ENCODE peak calls at places on chromosome 5, in four cellular contexts. M is IMR-90, A is H9, S is H1. O is an unnamed sample.

GRCh38 chr5:95392593-95393182 is 1.5 kb downstream of the FAM81B start:
- DNase-seq in M (no peak), A (peak), S (no peak), O (peak)

GRCh38 chr5:143161893-143162520 is 241.5 kb downstream of the NR3C1 start:
- DNase-seq in M (peak), A (no peak), S (no peak), O (no peak)

GRCh38 chr5:52809884-52810283 is 22.2 kb downstream of the ITGA1 start:
- DNase-seq in M (peak), A (no peak), S (no peak), O (no peak)

GRCh38 chr5:139757727-139758509 is 37.7 kb upstream of the PSD2 start:
- DNase-seq in M (no peak), A (no peak), S (no peak), O (no peak)

GRCh38 chr5:14531668-14532067 is 49.9 kb upstream of the OTULINL start:
- DNase-seq in M (no peak), A (no peak), S (no peak), O (no peak)

GRCh38 chr5:153756540-153756939 is 266.1 kb downstream of the GRIA1 start:
- DNase-seq in M (peak), A (no peak), S (no peak), O (peak)

GRCh38 chr5:141525659-141526058 is 36.8 kb downstream of the PCDHGC5 start:
- DNase-seq in M (no peak), A (no peak), S (no peak), O (no peak)

GRCh38 chr5:56321236-56321881 is 88.2 kb upstream of the ANKRD55 start:
- DNase-seq in M (no peak), A (no peak), S (no peak), O (no peak)

GRCh38 chr5:127650649-127651048 is 1.8 kb downstream of the CTXN3 start:
- DNase-seq in M (peak), A (no peak), S (no peak), O (no peak)

GRCh38 chr5:154015071-154015693 is 23.5 kb downstream of the FAM114A2 start:
- DNase-seq in M (no peak), A (no peak), S (no peak), O (peak)

GRCh38 chr5:171906171-171906570 is 100.3 kb downstream of the FBXW11 start:
- DNase-seq in M (no peak), A (no peak), S (no peak), O (no peak)

GRCh38 chr5:135999396-136000139 is 29.2 kb upstream of the TGFBI start:
- DNase-seq in M (peak), A (no peak), S (no peak), O (peak)

GRCh38 chr5:125227333-125228075 is 481.1 kb upstream of the ZNF608 start:
- DNase-seq in M (peak), A (peak), S (peak), O (peak)

GRCh38 chr5:38465045-38465444 is 91.4 kb downstream of the LIFR start:
- DNase-seq in M (peak), A (no peak), S (no peak), O (no peak)

GRCh38 chr5:80958611-80959010 is 1.6 kb upstream of the RASGRF2 start:
- DNase-seq in M (no peak), A (no peak), S (no peak), O (no peak)

GRCh38 chr5:89917112-89917511 is 492.4 kb downstream of the CETN3 start:
- DNase-seq in M (no peak), A (no peak), S (no peak), O (no peak)

GRCh38 chr5:135034186-135034962 is at the start of gene PITX1:
- DNase-seq in M (peak), A (peak), S (peak), O (peak)

GRCh38 chr5:145825751-145826180 is 9.4 kb downstream of the PRELID2 start:
- DNase-seq in M (peak), A (no peak), S (no peak), O (peak)

GRCh38 chr5:90696148-90696547 is 137.6 kb downstream of the ADGRV1 start:
- DNase-seq in M (no peak), A (no peak), S (no peak), O (no peak)

GRCh38 chr5:86008293-86008692 is 609.4 kb upstream of the COX7C start:
- DNase-seq in M (no peak), A (no peak), S (no peak), O (no peak)
- H4K5ac ChIP-seq in M (no peak), A (no peak), S (no peak), O (no peak)

DNA sequence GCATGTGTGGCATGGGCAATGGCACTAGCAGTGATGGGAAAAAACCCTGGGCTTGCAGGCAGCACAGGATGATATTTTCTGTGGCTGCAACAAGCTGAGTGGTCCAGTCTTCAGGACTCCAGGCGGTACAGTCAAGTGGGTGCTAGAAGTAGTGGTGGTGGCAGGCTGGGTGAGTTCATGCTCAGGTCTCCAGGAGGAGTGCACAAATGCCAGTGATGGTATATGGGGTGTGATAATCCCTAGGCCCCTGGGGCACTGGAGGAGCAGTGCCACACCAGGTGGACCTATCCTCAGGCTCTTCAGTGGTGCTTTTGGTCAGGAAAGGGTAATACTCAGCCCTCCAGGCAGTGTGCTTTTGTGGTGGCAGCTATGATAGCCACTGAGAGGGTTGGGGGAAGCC is 496.4 kb downstream of the PRR16 start:
- DNase-seq in M (no peak), A (no peak), S (no peak), O (no peak)
- H4K5ac ChIP-seq in M (no peak), A (no peak), S (no peak), O (no peak)

GRCh38 chr5:73322453-73323076 is 126.0 kb downstream of the FOXD1 start:
- DNase-seq in M (no peak), A (no peak), S (no peak), O (no peak)
- H4K5ac ChIP-seq in M (peak), A (no peak), S (no peak), O (no peak)

GRCh38 chr5:72525816-72526215 is 18.6 kb upstream of the ZNF366 start:
- DNase-seq in M (peak), A (no peak), S (no peak), O (peak)
- H4K5ac ChIP-seq in M (peak), A (no peak), S (no peak), O (no peak)

DNA sequence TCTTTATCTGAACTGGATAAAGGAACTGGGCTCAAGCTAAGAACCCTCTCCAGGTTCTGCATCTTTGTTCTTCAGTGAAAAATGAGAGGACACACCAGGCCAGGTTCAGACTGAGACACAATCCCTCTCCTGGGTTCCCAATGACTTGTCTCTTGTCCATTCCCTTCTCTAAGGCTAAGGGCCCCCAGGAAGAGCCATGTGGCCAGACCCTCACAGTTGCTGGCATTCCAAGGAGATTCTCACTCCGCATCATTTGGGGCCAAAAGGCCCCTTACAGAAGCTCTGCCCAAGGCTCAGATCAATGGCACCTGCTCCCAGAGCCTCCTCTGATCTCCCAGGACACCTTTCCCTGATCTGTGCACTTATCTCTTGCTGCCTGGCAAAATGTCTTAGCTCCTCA is 4.9 kb downstream of the IL4 start:
- DNase-seq in M (no peak), A (no peak), S (no peak), O (no peak)
- H4K5ac ChIP-seq in M (no peak), A (no peak), S (no peak), O (no peak)

DNA sequence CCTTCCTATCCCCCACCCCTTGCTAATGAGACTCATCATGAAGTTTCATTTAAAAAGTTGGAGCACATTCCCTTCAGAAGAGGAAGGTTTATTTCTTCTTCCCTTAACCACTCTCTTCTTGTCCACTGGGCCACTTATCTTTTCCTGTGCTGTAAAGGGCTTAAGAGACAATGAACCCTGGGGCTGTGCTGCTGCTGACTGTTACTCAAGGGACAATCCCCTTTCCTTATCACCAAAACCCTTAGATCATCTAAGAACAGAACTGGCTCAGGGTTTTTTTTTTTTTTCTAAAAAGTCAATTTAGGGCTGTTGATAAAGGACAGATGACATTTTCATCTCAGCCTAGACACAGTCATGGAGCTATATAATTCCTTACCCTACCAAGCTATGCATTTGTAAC is 29.6 kb downstream of the CAPSL start:
- DNase-seq in M (no peak), A (no peak), S (no peak), O (peak)
- H4K5ac ChIP-seq in M (no peak), A (no peak), S (no peak), O (no peak)

GRCh38 chr5:31783762-31784161 is 144.8 kb downstream of the PDZD2 start:
- DNase-seq in M (no peak), A (no peak), S (no peak), O (no peak)
- H4K5ac ChIP-seq in M (no peak), A (no peak), S (no peak), O (no peak)

DNA sequence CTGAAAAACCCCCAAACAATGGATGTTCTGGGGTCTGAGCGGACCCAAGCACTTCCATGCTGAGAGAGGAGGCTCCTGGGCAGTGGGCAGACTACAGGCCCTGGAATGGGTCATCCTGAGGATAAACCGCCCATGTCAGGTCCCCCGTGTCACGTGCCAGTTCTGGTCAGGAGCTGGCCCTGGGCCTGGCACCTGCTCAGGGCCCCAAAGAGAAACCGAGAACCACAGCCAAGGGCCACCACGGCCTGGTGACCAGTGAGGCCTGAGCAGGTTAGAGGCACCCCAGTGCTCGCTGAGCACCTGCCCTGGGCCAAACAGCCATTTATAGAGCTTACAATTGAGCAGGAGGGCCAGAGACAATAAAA is 15.8 kb downstream of the LMAN2 start:
- DNase-seq in M (no peak), A (no peak), S (no peak), O (no peak)
- H4K5ac ChIP-seq in M (no peak), A (no peak), S (no peak), O (no peak)

O was measured in mesendoderm.